ENCODE peak calls at places on chromosomes 12 and 14, in ten cellular contexts. One of them, this sample, is unnamed.

GRCh38 chr12:22234561-22234960 is 99.9 kb downstream of the ST8SIA1 start:
- DNase-seq in B cell: no peak
- DNase-seq in HL-60: no peak
- DNase-seq in NCI-H1105 treated with DMSO at 0.1 percent for 48 hours: no peak
- DNase-seq in activated CD8-positive, alpha-beta memory T cell treated with anti-CD3 and anti-CD28 coated beads, Interleukin-2, amount 50 U/mL, for 4 hours: no peak
- DNase-seq in tibial artery: no peak
- DNase-seq in RKO: no peak
- DNase-seq in nephron progenitor cell: no peak
- DNase-seq in T-cell: no peak
- DNase-seq in posterior vena cava: no peak
- DNase-seq in this sample: no peak

GRCh38 chr14:96754845-96755184 is 42.4 kb upstream of the VRK1 start:
- DNase-seq in B cell: peak; percentile 18
- DNase-seq in HL-60: no peak
- DNase-seq in NCI-H1105 treated with DMSO at 0.1 percent for 48 hours: no peak
- DNase-seq in activated CD8-positive, alpha-beta memory T cell treated with anti-CD3 and anti-CD28 coated beads, Interleukin-2, amount 50 U/mL, for 4 hours: no peak
- DNase-seq in tibial artery: no peak
- DNase-seq in RKO: no peak
- DNase-seq in nephron progenitor cell: no peak
- DNase-seq in T-cell: no peak
- DNase-seq in posterior vena cava: no peak
- DNase-seq in this sample: no peak

GRCh38 chr12:63093711-63094110 is 57.3 kb downstream of the AVPR1A start:
- DNase-seq in B cell: no peak
- DNase-seq in HL-60: no peak
- DNase-seq in NCI-H1105 treated with DMSO at 0.1 percent for 48 hours: no peak
- DNase-seq in activated CD8-positive, alpha-beta memory T cell treated with anti-CD3 and anti-CD28 coated beads, Interleukin-2, amount 50 U/mL, for 4 hours: no peak
- DNase-seq in tibial artery: no peak
- DNase-seq in RKO: no peak
- DNase-seq in nephron progenitor cell: no peak
- DNase-seq in T-cell: no peak
- DNase-seq in posterior vena cava: no peak
- DNase-seq in this sample: no peak

GRCh38 chr14:41532255-41532654 is 74.4 kb upstream of the LRFN5 start:
- DNase-seq in B cell: no peak
- DNase-seq in HL-60: no peak
- DNase-seq in NCI-H1105 treated with DMSO at 0.1 percent for 48 hours: no peak
- DNase-seq in activated CD8-positive, alpha-beta memory T cell treated with anti-CD3 and anti-CD28 coated beads, Interleukin-2, amount 50 U/mL, for 4 hours: no peak
- DNase-seq in tibial artery: no peak
- DNase-seq in RKO: no peak
- DNase-seq in nephron progenitor cell: no peak
- DNase-seq in T-cell: no peak
- DNase-seq in posterior vena cava: no peak
- DNase-seq in this sample: no peak

GRCh38 chr14:104098272-104099095 is 13.0 kb downstream of the ASPG start:
- DNase-seq in B cell: no peak
- DNase-seq in HL-60: no peak
- DNase-seq in NCI-H1105 treated with DMSO at 0.1 percent for 48 hours: no peak
- DNase-seq in activated CD8-positive, alpha-beta memory T cell treated with anti-CD3 and anti-CD28 coated beads, Interleukin-2, amount 50 U/mL, for 4 hours: no peak
- DNase-seq in tibial artery: no peak
- DNase-seq in RKO: no peak
- DNase-seq in nephron progenitor cell: no peak
- DNase-seq in T-cell: no peak
- DNase-seq in posterior vena cava: peak; percentile 77
- DNase-seq in this sample: no peak

GRCh38 chr14:88185843-88186242 is 137.2 kb downstream of the KCNK10 start:
- DNase-seq in B cell: no peak
- DNase-seq in HL-60: no peak
- DNase-seq in NCI-H1105 treated with DMSO at 0.1 percent for 48 hours: no peak
- DNase-seq in activated CD8-positive, alpha-beta memory T cell treated with anti-CD3 and anti-CD28 coated beads, Interleukin-2, amount 50 U/mL, for 4 hours: no peak
- DNase-seq in tibial artery: no peak
- DNase-seq in RKO: no peak
- DNase-seq in nephron progenitor cell: no peak
- DNase-seq in T-cell: no peak
- DNase-seq in posterior vena cava: no peak
- DNase-seq in this sample: no peak

GRCh38 chr12:78036889-78037288 is 206.2 kb downstream of the NAV3 start:
- DNase-seq in B cell: no peak
- DNase-seq in HL-60: no peak
- DNase-seq in NCI-H1105 treated with DMSO at 0.1 percent for 48 hours: no peak
- DNase-seq in activated CD8-positive, alpha-beta memory T cell treated with anti-CD3 and anti-CD28 coated beads, Interleukin-2, amount 50 U/mL, for 4 hours: no peak
- DNase-seq in tibial artery: no peak
- DNase-seq in RKO: no peak
- DNase-seq in nephron progenitor cell: no peak
- DNase-seq in T-cell: no peak
- DNase-seq in posterior vena cava: no peak
- DNase-seq in this sample: no peak

GRCh38 chr12:13539051-13539450 is 342.5 kb downstream of the EMP1 start:
- DNase-seq in B cell: no peak
- DNase-seq in HL-60: no peak
- DNase-seq in NCI-H1105 treated with DMSO at 0.1 percent for 48 hours: no peak
- DNase-seq in activated CD8-positive, alpha-beta memory T cell treated with anti-CD3 and anti-CD28 coated beads, Interleukin-2, amount 50 U/mL, for 4 hours: no peak
- DNase-seq in tibial artery: no peak
- DNase-seq in RKO: no peak
- DNase-seq in nephron progenitor cell: no peak
- DNase-seq in T-cell: no peak
- DNase-seq in posterior vena cava: no peak
- DNase-seq in this sample: no peak

GRCh38 chr12:4278582-4278939 is 5.0 kb downstream of the CCND2 start:
- DNase-seq in B cell: no peak
- DNase-seq in HL-60: peak; percentile 63
- DNase-seq in NCI-H1105 treated with DMSO at 0.1 percent for 48 hours: no peak
- DNase-seq in activated CD8-positive, alpha-beta memory T cell treated with anti-CD3 and anti-CD28 coated beads, Interleukin-2, amount 50 U/mL, for 4 hours: no peak
- DNase-seq in tibial artery: peak; percentile 84
- DNase-seq in RKO: no peak
- DNase-seq in nephron progenitor cell: peak; percentile 16
- DNase-seq in T-cell: no peak
- DNase-seq in posterior vena cava: no peak
- DNase-seq in this sample: no peak

GRCh38 chr12:114726092-114726710 is 42.2 kb upstream of the TBX3 start:
- DNase-seq in B cell: no peak
- DNase-seq in HL-60: no peak
- DNase-seq in NCI-H1105 treated with DMSO at 0.1 percent for 48 hours: no peak
- DNase-seq in activated CD8-positive, alpha-beta memory T cell treated with anti-CD3 and anti-CD28 coated beads, Interleukin-2, amount 50 U/mL, for 4 hours: no peak
- DNase-seq in tibial artery: no peak
- DNase-seq in RKO: no peak
- DNase-seq in nephron progenitor cell: no peak
- DNase-seq in T-cell: no peak
- DNase-seq in posterior vena cava: no peak
- DNase-seq in this sample: no peak

GRCh38 chr14:68622856-68623255 is 170.0 kb downstream of the ZFP36L1 start:
- DNase-seq in B cell: no peak
- DNase-seq in HL-60: no peak
- DNase-seq in NCI-H1105 treated with DMSO at 0.1 percent for 48 hours: peak; percentile 91
- DNase-seq in activated CD8-positive, alpha-beta memory T cell treated with anti-CD3 and anti-CD28 coated beads, Interleukin-2, amount 50 U/mL, for 4 hours: no peak
- DNase-seq in tibial artery: no peak
- DNase-seq in RKO: no peak
- DNase-seq in nephron progenitor cell: no peak
- DNase-seq in T-cell: no peak
- DNase-seq in posterior vena cava: no peak
- DNase-seq in this sample: no peak

GRCh38 chr14:22545842-22546721 is 42.9 kb downstream of the DAD1 start:
- DNase-seq in B cell: no peak
- DNase-seq in HL-60: no peak
- DNase-seq in NCI-H1105 treated with DMSO at 0.1 percent for 48 hours: no peak
- DNase-seq in activated CD8-positive, alpha-beta memory T cell treated with anti-CD3 and anti-CD28 coated beads, Interleukin-2, amount 50 U/mL, for 4 hours: no peak
- DNase-seq in tibial artery: no peak
- DNase-seq in RKO: no peak
- DNase-seq in nephron progenitor cell: no peak
- DNase-seq in T-cell: no peak
- DNase-seq in posterior vena cava: no peak
- DNase-seq in this sample: no peak

GRCh38 chr14:59133202-59133601 is 55.3 kb upstream of the DAAM1 start:
- DNase-seq in B cell: no peak
- DNase-seq in HL-60: no peak
- DNase-seq in NCI-H1105 treated with DMSO at 0.1 percent for 48 hours: no peak
- DNase-seq in activated CD8-positive, alpha-beta memory T cell treated with anti-CD3 and anti-CD28 coated beads, Interleukin-2, amount 50 U/mL, for 4 hours: no peak
- DNase-seq in tibial artery: no peak
- DNase-seq in RKO: no peak
- DNase-seq in nephron progenitor cell: no peak
- DNase-seq in T-cell: no peak
- DNase-seq in posterior vena cava: no peak
- DNase-seq in this sample: no peak